ENCODE peak calls at places on chromosome 16, in seven cellular contexts. One of them, this sample, is unnamed.

GRCh38 chr16:31215287-31216115 is 1.4 kb downstream of the PYDC1 start:
- DNase-seq in endothelial cell: peak; percentile 64
- DNase-seq in H9: peak; percentile 92
- DNase-seq in GM23248: peak; percentile 76
- DNase-seq in CMK: no peak
- DNase-seq in mammary epithelial cell: peak; percentile 53
- DNase-seq in right cardiac atrium: peak; percentile 81
- DNase-seq in this sample: peak; percentile 99

GRCh38 chr16:31269541-31269940 is 9.8 kb downstream of the ITGAM start:
- DNase-seq in endothelial cell: no peak
- DNase-seq in H9: no peak
- DNase-seq in GM23248: no peak
- DNase-seq in CMK: no peak
- DNase-seq in mammary epithelial cell: no peak
- DNase-seq in right cardiac atrium: no peak
- DNase-seq in this sample: no peak

GRCh38 chr16:52584354-52584840 is 37.5 kb upstream of the TOX3 start:
- DNase-seq in endothelial cell: no peak
- DNase-seq in H9: no peak
- DNase-seq in GM23248: no peak
- DNase-seq in CMK: no peak
- DNase-seq in mammary epithelial cell: no peak
- DNase-seq in right cardiac atrium: no peak
- DNase-seq in this sample: no peak

GRCh38 chr16:24975428-24975889 is 39.7 kb downstream of the ARHGAP17 start:
- DNase-seq in endothelial cell: no peak
- DNase-seq in H9: no peak
- DNase-seq in GM23248: peak; percentile 42
- DNase-seq in CMK: no peak
- DNase-seq in mammary epithelial cell: peak; percentile 70
- DNase-seq in right cardiac atrium: no peak
- DNase-seq in this sample: no peak

GRCh38 chr16:79104567-79104966 is 496.0 kb downstream of the MAF start:
- DNase-seq in endothelial cell: no peak
- DNase-seq in H9: no peak
- DNase-seq in GM23248: no peak
- DNase-seq in CMK: no peak
- DNase-seq in mammary epithelial cell: no peak
- DNase-seq in right cardiac atrium: no peak
- DNase-seq in this sample: no peak

GRCh38 chr16:1342526-1343427 is 8.9 kb downstream of the TSR3 start:
- DNase-seq in endothelial cell: peak; percentile 94
- DNase-seq in H9: peak; percentile 99
- DNase-seq in GM23248: peak; percentile 86
- DNase-seq in CMK: peak; percentile 91
- DNase-seq in mammary epithelial cell: peak; percentile 96
- DNase-seq in right cardiac atrium: peak; percentile 96
- DNase-seq in this sample: peak; percentile 100

GRCh38 chr16:10519929-10520868 is 60.2 kb downstream of the EMP2 start:
- DNase-seq in endothelial cell: no peak
- DNase-seq in H9: no peak
- DNase-seq in GM23248: no peak
- DNase-seq in CMK: no peak
- DNase-seq in mammary epithelial cell: no peak
- DNase-seq in right cardiac atrium: no peak
- DNase-seq in this sample: no peak

GRCh38 chr16:15829460-15829859 is 27.4 kb downstream of the MYH11 start:
- DNase-seq in endothelial cell: no peak
- DNase-seq in H9: peak; percentile 34
- DNase-seq in GM23248: peak; percentile 22
- DNase-seq in CMK: no peak
- DNase-seq in mammary epithelial cell: no peak
- DNase-seq in right cardiac atrium: peak; percentile 86
- DNase-seq in this sample: peak; percentile 45

GRCh38 chr16:50836121-50836541 is 94.2 kb downstream of the CYLD start:
- DNase-seq in endothelial cell: no peak
- DNase-seq in H9: no peak
- DNase-seq in GM23248: no peak
- DNase-seq in CMK: no peak
- DNase-seq in mammary epithelial cell: no peak
- DNase-seq in right cardiac atrium: no peak
- DNase-seq in this sample: no peak

GRCh38 chr16:84685210-84685609 is 14.6 kb upstream of the USP10 start:
- DNase-seq in endothelial cell: no peak
- DNase-seq in H9: no peak
- DNase-seq in GM23248: no peak
- DNase-seq in CMK: no peak
- DNase-seq in mammary epithelial cell: no peak
- DNase-seq in right cardiac atrium: no peak
- DNase-seq in this sample: no peak

GRCh38 chr16:69073181-69073669 is 32.2 kb upstream of the HAS3 start:
- DNase-seq in endothelial cell: no peak
- DNase-seq in H9: no peak
- DNase-seq in GM23248: peak; percentile 90
- DNase-seq in CMK: no peak
- DNase-seq in mammary epithelial cell: peak; percentile 98
- DNase-seq in right cardiac atrium: no peak
- DNase-seq in this sample: no peak

GRCh38 chr16:68275611-68276191 is 11.4 kb downstream of the SLC7A6 start:
- DNase-seq in endothelial cell: no peak
- DNase-seq in H9: no peak
- DNase-seq in GM23248: no peak
- DNase-seq in CMK: no peak
- DNase-seq in mammary epithelial cell: peak; percentile 87
- DNase-seq in right cardiac atrium: no peak
- DNase-seq in this sample: no peak